ENCODE peak calls at places on chromosome 15, in eight cellular contexts. Y is kidney tubule cell; M is AG09309; G is hypothalamus; I is tibial nerve; T is heart right ventricle; E is amygdala; S is stimulated activated naive CD8-positive, alpha-beta T cell treated with anti-CD3 and anti-CD28 coated beads, Interleukin-15, amount 100 ng/mL, for 72 hours. W is an unnamed sample.
A peak's percentile ranks its signal among the peaks of the same experiment; 100 is the strongest.

GRCh38 chr15:51267714-51268105 is 70.7 kb downstream of the CYP19A1 start:
- DNase-seq in M (no peak), G (no peak), Y (no peak), T (no peak), I (no peak), E (no peak), S (no peak), W (peak; percentile 16)

GRCh38 chr15:98724017-98724416 is 75.7 kb downstream of the IGF1R start:
- DNase-seq in G (no peak), T (no peak), S (no peak), Y (no peak), M (no peak), I (no peak), E (no peak), W (no peak)

GRCh38 chr15:83398591-83398990 is 48.5 kb upstream of the SH3GL3 start:
- DNase-seq in G (no peak), Y (no peak), S (no peak), I (no peak), M (peak; percentile 20), E (no peak), T (no peak), W (peak; percentile 11)

GRCh38 chr15:75647370-75648155 is at the start of gene SNX33:
- DNase-seq in M (no peak), Y (peak; percentile 80), E (no peak), S (peak; percentile 59), G (peak; percentile 64), I (peak; percentile 63), T (peak; percentile 83), W (peak; percentile 91)

GRCh38 chr15:52683585-52683984 is 4.4 kb upstream of the ATOSA start:
- DNase-seq in M (no peak), T (no peak), S (no peak), I (no peak), Y (no peak), E (no peak), G (no peak), W (no peak)

GRCh38 chr15:63497642-63498100 is 6.7 kb upstream of the USP3 start:
- DNase-seq in E (no peak), Y (no peak), I (no peak), S (peak; percentile 76), T (no peak), M (no peak), G (no peak), W (no peak)

GRCh38 chr15:99969261-99969960 is 236.2 kb upstream of the LYSMD4 start:
- DNase-seq in Y (no peak), T (no peak), M (no peak), I (no peak), S (no peak), E (no peak), G (no peak), W (no peak)

GRCh38 chr15:101318147-101318809 is 23.2 kb upstream of the SNRPA1 start:
- DNase-seq in S (no peak), T (no peak), E (no peak), G (no peak), I (no peak), M (no peak), Y (peak; percentile 50), W (no peak)

GRCh38 chr15:68658641-68659358 is 80.0 kb downstream of the CORO2B start:
- DNase-seq in M (no peak), G (no peak), I (no peak), E (no peak), S (no peak), T (no peak), Y (no peak), W (no peak)

GRCh38 chr15:62440310-62440709 is 275.2 kb upstream of the C2CD4B start:
- DNase-seq in Y (no peak), E (no peak), G (no peak), S (no peak), T (no peak), M (no peak), I (no peak), W (peak; percentile 55)

GRCh38 chr15:95319242-95319641 is 1011.3 kb upstream of the NR2F2 start:
- DNase-seq in I (no peak), Y (no peak), M (no peak), G (no peak), T (no peak), S (no peak), E (no peak), W (no peak)

GRCh38 chr15:95129589-95129988 is 898.2 kb downstream of the MCTP2 start:
- DNase-seq in G (no peak), M (no peak), I (no peak), S (no peak), T (peak; percentile 17), E (no peak), Y (no peak), W (no peak)

GRCh38 chr15:96331141-96331941 is 841 bp downstream of the NR2F2 start:
- DNase-seq in Y (no peak), E (no peak), M (no peak), S (no peak), I (no peak), G (no peak), T (no peak), W (peak; percentile 74)

GRCh38 chr15:41490355-41490754 is 3.3 kb upstream of the ITPKA start:
- DNase-seq in S (peak; percentile 71), T (no peak), Y (peak; percentile 96), M (peak; percentile 90), I (no peak), G (no peak), E (no peak), W (peak; percentile 88)

GRCh38 chr15:69474291-69474690 is 21.7 kb downstream of the RPLP1 start:
- DNase-seq in E (no peak), M (no peak), Y (peak; percentile 73), S (no peak), G (no peak), I (no peak), T (no peak), W (no peak)

GRCh38 chr15:100723323-100723801 is 121.0 kb downstream of the ASB7 start:
- DNase-seq in M (no peak), T (no peak), G (no peak), I (no peak), S (no peak), Y (peak; percentile 58), E (no peak), W (no peak)

W was measured in fibroblast of gingiva.